ENCODE peak calls at places on chromosome 16, in six cellular contexts. One of them, this sample, is unnamed.

GRCh38 chr16:89917773-89918452 is 749 bp upstream of the MC1R start:
- DNase-seq in nephron progenitor cell: peak
- DNase-seq in bronchial epithelial cell: peak
- DNase-seq in fibroblast of villous mesenchyme: peak
- DNase-seq in activated T-helper 1 cell treated with Interleukin-2 at 50 U/mL for 16 hours: peak
- DNase-seq in HCEC 1CT: peak
- DNase-seq in this sample: peak

GRCh38 chr16:81723098-81723723 is 55.9 kb upstream of the PLCG2 start:
- DNase-seq in HCEC 1CT: peak
- DNase-seq in bronchial epithelial cell: peak
- DNase-seq in activated T-helper 1 cell treated with Interleukin-2 at 50 U/mL for 16 hours: no peak
- DNase-seq in nephron progenitor cell: peak
- DNase-seq in fibroblast of villous mesenchyme: peak
- DNase-seq in this sample: peak

GRCh38 chr16:11396241-11397048 is 51.2 kb downstream of the RMI2 start:
- DNase-seq in activated T-helper 1 cell treated with Interleukin-2 at 50 U/mL for 16 hours: peak
- DNase-seq in nephron progenitor cell: peak
- DNase-seq in fibroblast of villous mesenchyme: peak
- DNase-seq in bronchial epithelial cell: no peak
- DNase-seq in HCEC 1CT: peak
- DNase-seq in this sample: peak

GRCh38 chr16:814974-815373 is 14.4 kb upstream of the GNG13 start:
- DNase-seq in fibroblast of villous mesenchyme: peak
- DNase-seq in bronchial epithelial cell: no peak
- DNase-seq in HCEC 1CT: peak
- DNase-seq in activated T-helper 1 cell treated with Interleukin-2 at 50 U/mL for 16 hours: no peak
- DNase-seq in nephron progenitor cell: no peak
- DNase-seq in this sample: no peak

GRCh38 chr16:77834600-77834963 is 46.2 kb downstream of the VAT1L start:
- DNase-seq in HCEC 1CT: peak
- DNase-seq in fibroblast of villous mesenchyme: peak
- DNase-seq in activated T-helper 1 cell treated with Interleukin-2 at 50 U/mL for 16 hours: no peak
- DNase-seq in bronchial epithelial cell: no peak
- DNase-seq in nephron progenitor cell: no peak
- DNase-seq in this sample: no peak

GRCh38 chr16:9351440-9351839 is 260.0 kb downstream of the HAPSTR1 start:
- DNase-seq in activated T-helper 1 cell treated with Interleukin-2 at 50 U/mL for 16 hours: no peak
- DNase-seq in fibroblast of villous mesenchyme: no peak
- DNase-seq in nephron progenitor cell: no peak
- DNase-seq in bronchial epithelial cell: no peak
- DNase-seq in HCEC 1CT: no peak
- DNase-seq in this sample: no peak

GRCh38 chr16:86575754-86576557 is 2.4 kb upstream of the FOXL1 start:
- DNase-seq in fibroblast of villous mesenchyme: peak
- DNase-seq in activated T-helper 1 cell treated with Interleukin-2 at 50 U/mL for 16 hours: no peak
- DNase-seq in nephron progenitor cell: peak
- DNase-seq in bronchial epithelial cell: peak
- DNase-seq in HCEC 1CT: peak
- DNase-seq in this sample: peak

GRCh38 chr16:58847902-58848661 is 114.0 kb upstream of the GOT2 start:
- DNase-seq in bronchial epithelial cell: no peak
- DNase-seq in fibroblast of villous mesenchyme: no peak
- DNase-seq in HCEC 1CT: no peak
- DNase-seq in activated T-helper 1 cell treated with Interleukin-2 at 50 U/mL for 16 hours: no peak
- DNase-seq in nephron progenitor cell: no peak
- DNase-seq in this sample: no peak

GRCh38 chr16:89442588-89442987 is 47.8 kb downstream of the ANKRD11 start:
- DNase-seq in HCEC 1CT: no peak
- DNase-seq in activated T-helper 1 cell treated with Interleukin-2 at 50 U/mL for 16 hours: no peak
- DNase-seq in fibroblast of villous mesenchyme: peak
- DNase-seq in bronchial epithelial cell: no peak
- DNase-seq in nephron progenitor cell: peak
- DNase-seq in this sample: no peak

GRCh38 chr16:7160093-7160492 is 172.6 kb upstream of the RBFOX1 start:
- DNase-seq in nephron progenitor cell: no peak
- DNase-seq in fibroblast of villous mesenchyme: no peak
- DNase-seq in bronchial epithelial cell: no peak
- DNase-seq in HCEC 1CT: no peak
- DNase-seq in activated T-helper 1 cell treated with Interleukin-2 at 50 U/mL for 16 hours: no peak
- DNase-seq in this sample: no peak

GRCh38 chr16:10877472-10877946 is 507 bp downstream of the CIITA start:
- DNase-seq in HCEC 1CT: no peak
- DNase-seq in activated T-helper 1 cell treated with Interleukin-2 at 50 U/mL for 16 hours: no peak
- DNase-seq in bronchial epithelial cell: no peak
- DNase-seq in fibroblast of villous mesenchyme: no peak
- DNase-seq in nephron progenitor cell: no peak
- DNase-seq in this sample: no peak

GRCh38 chr16:84763629-84764028 is 56.2 kb upstream of the CRISPLD2 start:
- DNase-seq in fibroblast of villous mesenchyme: no peak
- DNase-seq in HCEC 1CT: no peak
- DNase-seq in bronchial epithelial cell: no peak
- DNase-seq in nephron progenitor cell: no peak
- DNase-seq in activated T-helper 1 cell treated with Interleukin-2 at 50 U/mL for 16 hours: no peak
- DNase-seq in this sample: no peak

This sample was measured in COLO829.